ENCODE peak calls at places on chromosome 16, in five cellular contexts. One of them, this sample, is unnamed. For H3K36me3, the result is how much of the 10 kb centered on the place peaks cover.

GRCh38 chr16:21598676-21599157 is 660 bp upstream of the METTL9 start:
- DNase-seq in body of pancreas: no peak
- DNase-seq in neural progenitor cell: no peak
- DNase-seq in tibial nerve: no peak
- DNase-seq in CD8-positive, alpha-beta memory T cell: no peak
- DNase-seq in this sample: no peak

GRCh38 chr16:19166500-19166899 is 1.5 kb upstream of the SYT17 start:
- DNase-seq in body of pancreas: no peak
- DNase-seq in neural progenitor cell: no peak
- DNase-seq in tibial nerve: no peak
- DNase-seq in CD8-positive, alpha-beta memory T cell: no peak
- DNase-seq in this sample: no peak

GRCh38 chr16:30535106-30535776 is 583 bp upstream of the ZNF747 start:
- DNase-seq in body of pancreas: no peak
- DNase-seq in neural progenitor cell: peak
- DNase-seq in tibial nerve: no peak
- DNase-seq in CD8-positive, alpha-beta memory T cell: no peak
- DNase-seq in this sample: no peak

GRCh38 chr16:23401142-23401541 is 51.8 kb downstream of the COG7 start:
- DNase-seq in body of pancreas: peak
- DNase-seq in neural progenitor cell: no peak
- DNase-seq in tibial nerve: no peak
- DNase-seq in CD8-positive, alpha-beta memory T cell: no peak
- DNase-seq in this sample: no peak

GRCh38 chr16:7997966-7998365 is 592.3 kb downstream of the TMEM114 start:
- DNase-seq in body of pancreas: no peak
- DNase-seq in neural progenitor cell: no peak
- DNase-seq in tibial nerve: no peak
- DNase-seq in CD8-positive, alpha-beta memory T cell: no peak
- DNase-seq in this sample: no peak

GRCh38 chr16:46974352-46974751 is 878 bp upstream of the DNAJA2 start:
- DNase-seq in body of pancreas: no peak
- DNase-seq in neural progenitor cell: peak
- DNase-seq in tibial nerve: no peak
- DNase-seq in CD8-positive, alpha-beta memory T cell: peak
- DNase-seq in this sample: no peak

GRCh38 chr16:19348578-19349315 is 63.2 kb downstream of the CLEC19A start:
- DNase-seq in body of pancreas: no peak
- DNase-seq in neural progenitor cell: peak
- DNase-seq in tibial nerve: no peak
- DNase-seq in CD8-positive, alpha-beta memory T cell: no peak
- DNase-seq in this sample: peak

GRCh38 chr16:56793504-56793903 is 63.6 kb downstream of the NUP93 start:
- DNase-seq in body of pancreas: no peak
- DNase-seq in neural progenitor cell: no peak
- DNase-seq in tibial nerve: no peak
- DNase-seq in CD8-positive, alpha-beta memory T cell: no peak
- DNase-seq in this sample: no peak

DNA sequence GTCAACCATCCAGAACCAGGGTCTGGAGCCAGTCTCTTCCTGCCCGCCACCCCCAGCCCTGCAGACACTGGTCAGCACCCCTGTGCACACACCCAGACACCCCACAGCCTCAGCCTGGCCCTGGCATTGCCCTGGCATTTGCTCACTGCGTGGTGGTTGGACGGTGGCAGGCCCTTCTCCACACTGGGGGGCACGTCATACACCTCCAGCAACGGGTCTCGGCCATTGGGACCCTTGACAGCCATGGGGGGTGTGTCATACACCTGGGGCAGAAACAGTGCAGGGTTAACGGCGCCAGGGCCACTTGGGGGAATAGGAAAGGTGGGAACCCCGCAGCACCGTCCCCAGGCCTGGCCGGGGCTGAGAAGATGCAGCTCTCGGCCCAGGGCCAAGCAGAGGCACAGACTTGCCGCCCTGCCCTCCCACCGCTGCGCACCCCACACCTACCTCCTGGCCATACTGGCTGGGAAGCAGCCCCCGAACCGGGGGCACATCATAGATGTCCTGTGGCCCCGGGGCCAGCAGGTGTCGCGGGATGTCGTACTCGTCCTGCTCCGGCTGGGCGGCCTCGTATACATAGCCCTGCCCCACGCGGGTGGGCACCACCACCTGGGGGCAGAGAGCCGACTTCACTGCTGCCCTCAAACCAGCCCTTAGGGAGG is 14.6 kb downstream of the BCAR1 start:
- DNase-seq in body of pancreas: no peak
- DNase-seq in neural progenitor cell: no peak
- DNase-seq in tibial nerve: no peak
- DNase-seq in CD8-positive, alpha-beta memory T cell: no peak
- DNase-seq in this sample: no peak
- H3K36me3 ChIP-seq in body of pancreas: under half
- H3K36me3 ChIP-seq in neural progenitor cell: under half
- H3K36me3 ChIP-seq in tibial nerve: under half
- H3K36me3 ChIP-seq in CD8-positive, alpha-beta memory T cell: under half
- H3K36me3 ChIP-seq in this sample: under half

GRCh38 chr16:16029431-16030011 is 80.1 kb downstream of the ABCC1 start:
- DNase-seq in body of pancreas: no peak
- DNase-seq in neural progenitor cell: no peak
- DNase-seq in tibial nerve: no peak
- DNase-seq in CD8-positive, alpha-beta memory T cell: no peak
- DNase-seq in this sample: no peak

GRCh38 chr16:16025214-16025968 is 76.0 kb downstream of the ABCC1 start:
- DNase-seq in body of pancreas: no peak
- DNase-seq in neural progenitor cell: peak
- DNase-seq in tibial nerve: no peak
- DNase-seq in CD8-positive, alpha-beta memory T cell: peak
- DNase-seq in this sample: peak

GRCh38 chr16:16028311-16028999 is 79.0 kb downstream of the ABCC1 start:
- DNase-seq in body of pancreas: no peak
- DNase-seq in neural progenitor cell: no peak
- DNase-seq in tibial nerve: no peak
- DNase-seq in CD8-positive, alpha-beta memory T cell: no peak
- DNase-seq in this sample: no peak

GRCh38 chr16:16030449-16030848 is 81.0 kb downstream of the ABCC1 start:
- DNase-seq in body of pancreas: no peak
- DNase-seq in neural progenitor cell: no peak
- DNase-seq in tibial nerve: no peak
- DNase-seq in CD8-positive, alpha-beta memory T cell: no peak
- DNase-seq in this sample: no peak

DNA sequence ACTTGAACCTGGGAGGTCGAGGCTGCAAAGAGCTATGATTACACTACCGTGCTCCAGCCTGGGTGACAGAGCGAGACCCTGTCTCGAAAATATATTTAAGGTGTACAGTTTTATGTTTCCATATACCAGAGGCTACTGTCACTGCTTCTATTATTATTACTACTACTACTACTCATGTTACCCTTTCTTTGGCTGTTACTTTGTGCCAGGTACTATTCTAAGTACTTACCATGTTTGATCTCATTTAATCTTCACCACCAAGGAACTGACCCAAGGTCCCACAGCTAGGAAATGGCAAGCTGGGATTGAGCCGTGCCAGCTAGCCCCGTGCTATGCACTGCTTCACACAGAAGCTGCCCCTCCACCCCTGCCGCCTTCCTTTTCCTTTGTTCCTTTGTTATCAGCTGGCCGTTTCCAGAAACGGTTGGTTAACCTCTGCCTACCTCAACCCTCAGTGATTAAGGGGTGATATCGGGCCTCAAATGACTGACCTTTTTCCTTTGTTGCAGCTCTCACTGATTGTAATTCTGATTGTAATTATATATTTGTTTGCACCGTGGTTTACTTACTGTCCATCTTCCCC is 78.4 kb downstream of the ABCC1 start:
- DNase-seq in body of pancreas: no peak
- DNase-seq in neural progenitor cell: peak
- DNase-seq in tibial nerve: no peak
- DNase-seq in CD8-positive, alpha-beta memory T cell: no peak
- DNase-seq in this sample: no peak
- H3K4me3 ChIP-seq in body of pancreas: no peak
- H3K4me3 ChIP-seq in neural progenitor cell: no peak
- H3K4me3 ChIP-seq in tibial nerve: no peak
- H3K4me3 ChIP-seq in CD8-positive, alpha-beta memory T cell: no peak
- H3K4me3 ChIP-seq in this sample: no peak

DNA sequence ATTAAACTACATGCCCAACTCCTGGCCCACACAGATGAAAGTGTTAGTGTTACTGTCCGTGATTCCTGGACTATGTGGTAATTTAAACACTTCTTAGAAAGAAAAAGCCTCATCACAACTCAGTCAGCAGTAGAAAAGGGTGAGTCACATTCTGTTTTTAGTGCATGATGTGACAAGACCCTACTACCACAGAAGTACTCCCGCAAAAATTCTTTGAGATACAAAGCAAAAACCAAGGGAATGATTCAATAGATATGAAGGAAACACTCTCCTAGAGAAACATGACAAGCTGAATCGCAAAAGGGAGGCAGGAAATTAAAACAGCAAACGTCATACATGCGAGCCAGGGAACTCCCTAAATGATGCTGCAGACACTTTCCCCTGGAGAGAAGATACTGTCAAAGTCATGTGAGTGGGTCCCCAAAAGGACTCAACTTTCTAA is 14.4 kb downstream of the SNN start:
- DNase-seq in body of pancreas: no peak
- DNase-seq in neural progenitor cell: no peak
- DNase-seq in tibial nerve: no peak
- DNase-seq in CD8-positive, alpha-beta memory T cell: no peak
- DNase-seq in this sample: no peak
- H3K36me3 ChIP-seq in body of pancreas: under half
- H3K36me3 ChIP-seq in neural progenitor cell: under half
- H3K36me3 ChIP-seq in tibial nerve: under half
- H3K36me3 ChIP-seq in CD8-positive, alpha-beta memory T cell: half or more
- H3K36me3 ChIP-seq in this sample: half or more

GRCh38 chr16:75264531-75264998 is 13.1 kb upstream of the BCAR1 start:
- DNase-seq in body of pancreas: peak
- DNase-seq in neural progenitor cell: no peak
- DNase-seq in tibial nerve: no peak
- DNase-seq in CD8-positive, alpha-beta memory T cell: no peak
- DNase-seq in this sample: no peak
- H3K4me3 ChIP-seq in body of pancreas: no peak
- H3K4me3 ChIP-seq in neural progenitor cell: peak
- H3K4me3 ChIP-seq in tibial nerve: peak
- H3K4me3 ChIP-seq in CD8-positive, alpha-beta memory T cell: no peak
- H3K4me3 ChIP-seq in this sample: peak

GRCh38 chr16:89893642-89894548 is 20.5 kb downstream of the TCF25 start:
- DNase-seq in body of pancreas: no peak
- DNase-seq in neural progenitor cell: no peak
- DNase-seq in tibial nerve: no peak
- DNase-seq in CD8-positive, alpha-beta memory T cell: no peak
- DNase-seq in this sample: no peak

GRCh38 chr16:89890886-89891657 is 17.7 kb downstream of the TCF25 start:
- DNase-seq in body of pancreas: no peak
- DNase-seq in neural progenitor cell: no peak
- DNase-seq in tibial nerve: no peak
- DNase-seq in CD8-positive, alpha-beta memory T cell: no peak
- DNase-seq in this sample: no peak

GRCh38 chr16:89890200-89890599 is 16.8 kb downstream of the TCF25 start:
- DNase-seq in body of pancreas: no peak
- DNase-seq in neural progenitor cell: no peak
- DNase-seq in tibial nerve: no peak
- DNase-seq in CD8-positive, alpha-beta memory T cell: no peak
- DNase-seq in this sample: no peak

GRCh38 chr16:89892055-89892630 is 18.8 kb downstream of the TCF25 start:
- DNase-seq in body of pancreas: no peak
- DNase-seq in neural progenitor cell: no peak
- DNase-seq in tibial nerve: no peak
- DNase-seq in CD8-positive, alpha-beta memory T cell: no peak
- DNase-seq in this sample: no peak

DNA sequence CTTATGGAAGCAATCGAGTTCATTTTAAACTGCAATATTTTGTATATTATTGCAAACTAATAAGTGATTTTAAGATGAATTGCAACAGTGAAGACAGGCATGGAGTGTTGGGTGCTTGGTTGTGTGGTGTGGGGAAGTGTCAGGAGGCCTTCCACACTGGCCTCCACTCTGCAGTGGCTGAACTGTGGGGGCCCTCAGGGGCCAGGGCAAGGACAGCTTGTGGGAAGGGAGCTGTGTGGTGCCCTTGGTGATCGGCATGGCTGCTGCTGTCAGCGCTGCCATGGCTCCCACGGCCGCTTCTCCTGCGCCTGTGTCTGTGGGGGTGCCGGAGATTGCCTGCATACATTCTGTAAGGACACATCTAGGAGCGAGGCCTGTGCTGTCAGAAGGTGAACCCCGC is 19.2 kb downstream of the TCF25 start:
- DNase-seq in body of pancreas: no peak
- DNase-seq in neural progenitor cell: no peak
- DNase-seq in tibial nerve: no peak
- DNase-seq in CD8-positive, alpha-beta memory T cell: no peak
- DNase-seq in this sample: no peak
- H3K36me3 ChIP-seq in body of pancreas: under half
- H3K36me3 ChIP-seq in neural progenitor cell: under half
- H3K36me3 ChIP-seq in tibial nerve: under half
- H3K36me3 ChIP-seq in CD8-positive, alpha-beta memory T cell: under half
- H3K36me3 ChIP-seq in this sample: under half

GRCh38 chr16:73059779-73060178 is 11.9 kb upstream of the ZFHX3 start:
- DNase-seq in body of pancreas: no peak
- DNase-seq in neural progenitor cell: no peak
- DNase-seq in tibial nerve: no peak
- DNase-seq in CD8-positive, alpha-beta memory T cell: no peak
- DNase-seq in this sample: no peak

GRCh38 chr16:73060216-73060615 is 12.3 kb upstream of the ZFHX3 start:
- DNase-seq in body of pancreas: no peak
- DNase-seq in neural progenitor cell: no peak
- DNase-seq in tibial nerve: no peak
- DNase-seq in CD8-positive, alpha-beta memory T cell: no peak
- DNase-seq in this sample: no peak

GRCh38 chr16:73058221-73058615 is 10.3 kb upstream of the ZFHX3 start:
- DNase-seq in body of pancreas: peak
- DNase-seq in neural progenitor cell: no peak
- DNase-seq in tibial nerve: no peak
- DNase-seq in CD8-positive, alpha-beta memory T cell: no peak
- DNase-seq in this sample: peak

GRCh38 chr16:73057369-73058210 is 9.7 kb upstream of the ZFHX3 start:
- DNase-seq in body of pancreas: peak
- DNase-seq in neural progenitor cell: peak
- DNase-seq in tibial nerve: no peak
- DNase-seq in CD8-positive, alpha-beta memory T cell: no peak
- DNase-seq in this sample: no peak

GRCh38 chr16:73058616-73059409 is 10.9 kb upstream of the ZFHX3 start:
- DNase-seq in body of pancreas: peak
- DNase-seq in neural progenitor cell: peak
- DNase-seq in tibial nerve: no peak
- DNase-seq in CD8-positive, alpha-beta memory T cell: no peak
- DNase-seq in this sample: peak
- H3K4me3 ChIP-seq in body of pancreas: peak
- H3K4me3 ChIP-seq in neural progenitor cell: peak
- H3K4me3 ChIP-seq in tibial nerve: peak
- H3K4me3 ChIP-seq in CD8-positive, alpha-beta memory T cell: peak
- H3K4me3 ChIP-seq in this sample: peak

DNA sequence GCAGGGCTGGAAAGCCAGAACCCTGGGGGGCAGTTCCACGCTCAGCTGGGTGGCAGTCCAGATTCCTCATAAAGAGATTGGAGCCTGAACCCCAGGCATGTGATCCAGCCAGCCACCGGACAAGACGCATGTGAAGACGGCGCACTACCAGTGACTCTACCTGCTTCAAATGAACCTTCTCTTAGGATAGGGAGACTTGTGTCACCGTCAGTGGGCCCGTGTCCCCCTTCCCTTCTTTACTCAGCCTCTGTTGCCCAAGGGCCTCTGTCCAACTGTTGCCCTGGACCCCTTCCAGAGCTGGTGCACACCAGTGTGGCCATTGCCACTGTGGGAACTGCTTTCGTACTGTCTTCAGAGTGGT is 18.2 kb downstream of the CLUAP1 start:
- DNase-seq in body of pancreas: no peak
- DNase-seq in neural progenitor cell: no peak
- DNase-seq in tibial nerve: no peak
- DNase-seq in CD8-positive, alpha-beta memory T cell: no peak
- DNase-seq in this sample: no peak
- H3K36me3 ChIP-seq in body of pancreas: under half
- H3K36me3 ChIP-seq in neural progenitor cell: under half
- H3K36me3 ChIP-seq in tibial nerve: under half
- H3K36me3 ChIP-seq in CD8-positive, alpha-beta memory T cell: under half
- H3K36me3 ChIP-seq in this sample: half or more

This sample was measured in MG63.